ENCODE peak calls at places on chromosome 12, in ten cellular contexts. E is right lobe of liver, L is prostate gland, R is GM23338, B is psoas muscle, Y is coronary artery, O is pancreas, D is fibroblast of lung, T is Karpas-422, G is GM23248. Z is an unnamed sample.

GRCh38 chr12:66716522-66716921 is 37.6 kb upstream of the GRIP1 start:
- DNase-seq in Y (no peak), E (no peak), L (no peak), G (no peak), O (no peak), R (no peak), B (no peak), T (no peak), D (no peak), Z (no peak)

GRCh38 chr12:101670007-101670671 is 27.3 kb upstream of the CHPT1 start:
- DNase-seq in B (peak), L (no peak), E (no peak), O (peak), G (peak), R (peak), D (peak), T (peak), Y (no peak), Z (no peak)

GRCh38 chr12:3896851-3897351 is 23.7 kb upstream of the PARP11 start:
- DNase-seq in O (no peak), R (no peak), E (no peak), G (peak), L (no peak), D (no peak), Y (no peak), T (no peak), B (no peak), Z (no peak)

GRCh38 chr12:111812881-111813741 is 28.9 kb upstream of the MAPKAPK5 start:
- DNase-seq in T (peak), B (peak), L (peak), D (peak), G (peak), R (peak), O (peak), Y (peak), E (no peak), Z (peak)

GRCh38 chr12:123363385-123363742 is 1.3 kb downstream of the SBNO1 start:
- DNase-seq in L (no peak), Y (no peak), G (peak), D (no peak), O (no peak), R (no peak), B (no peak), E (peak), T (peak), Z (no peak)

GRCh38 chr12:11773889-11774677 is 124.6 kb downstream of the ETV6 start:
- DNase-seq in T (no peak), Y (no peak), E (peak), G (no peak), B (no peak), O (no peak), L (peak), R (no peak), D (no peak), Z (no peak)

GRCh38 chr12:71392521-71393145 is 47.0 kb upstream of the LGR5 start:
- DNase-seq in O (peak), D (peak), R (peak), G (peak), B (no peak), L (peak), Y (no peak), E (no peak), T (peak), Z (no peak)

GRCh38 chr12:122834229-122834920 is 882 bp upstream of the HIP1R start:
- DNase-seq in Y (no peak), G (peak), E (no peak), T (peak), D (peak), O (no peak), L (no peak), B (no peak), R (peak), Z (peak)

GRCh38 chr12:81465191-81465590 is 294.0 kb downstream of the PPFIA2 start:
- DNase-seq in T (no peak), E (no peak), R (no peak), L (no peak), D (peak), O (no peak), B (no peak), G (no peak), Y (no peak), Z (no peak)

GRCh38 chr12:63078911-63079310 is 72.1 kb downstream of the AVPR1A start:
- DNase-seq in R (no peak), L (no peak), Y (no peak), E (no peak), O (no peak), B (no peak), G (no peak), T (no peak), D (no peak), Z (no peak)

GRCh38 chr12:86264451-86265328 is 8.5 kb upstream of the MGAT4C start:
- DNase-seq in Y (no peak), R (peak), B (peak), G (no peak), L (peak), E (peak), D (no peak), T (no peak), O (peak), Z (no peak)

GRCh38 chr12:120668091-120668796 is 18.7 kb upstream of the MLEC start:
- DNase-seq in R (peak), Y (no peak), E (no peak), D (no peak), G (no peak), T (no peak), B (no peak), L (no peak), O (no peak), Z (no peak)

GRCh38 chr12:110794623-110795280 is 52.0 kb upstream of the CCDC63 start:
- DNase-seq in R (no peak), E (no peak), G (peak), O (peak), Y (no peak), T (peak), B (peak), L (no peak), D (no peak), Z (no peak)

GRCh38 chr12:25644964-25645363 is 91.9 kb upstream of the LMNTD1 start:
- DNase-seq in L (no peak), Y (no peak), D (no peak), E (no peak), G (peak), T (no peak), R (no peak), O (no peak), B (no peak), Z (no peak)

GRCh38 chr12:47828967-47829482 is 9.3 kb upstream of the HDAC7 start:
- DNase-seq in T (no peak), E (peak), R (peak), L (peak), B (peak), O (peak), D (peak), G (peak), Y (peak), Z (no peak)

GRCh38 chr12:52351196-52352059 is 15.9 kb downstream of the KRT85 start:
- DNase-seq in B (no peak), G (no peak), L (peak), T (no peak), D (no peak), O (peak), R (no peak), E (peak), Y (no peak), Z (peak)

GRCh38 chr12:112352921-112353320 is 29.3 kb downstream of the HECTD4 start:
- DNase-seq in O (no peak), G (no peak), R (no peak), D (no peak), L (no peak), T (no peak), E (no peak), Y (no peak), B (no peak), Z (no peak)

GRCh38 chr12:28191018-28191595 is 851 bp downstream of the CCDC91 start:
- DNase-seq in L (no peak), T (peak), Y (no peak), O (no peak), R (peak), G (peak), D (peak), B (peak), E (no peak), Z (no peak)

GRCh38 chr12:53078425-53079225 is 565 bp downstream of the SPRYD3 start:
- DNase-seq in L (no peak), B (no peak), G (peak), Y (no peak), O (no peak), R (peak), E (no peak), D (peak), T (peak), Z (no peak)

GRCh38 chr12:25712169-25712568 is 159.1 kb upstream of the LMNTD1 start:
- DNase-seq in D (no peak), Y (no peak), O (no peak), G (no peak), E (no peak), R (no peak), T (no peak), B (no peak), L (no peak), Z (no peak)

GRCh38 chr12:21704847-21705246 is 47.2 kb upstream of the LDHB start:
- DNase-seq in E (no peak), T (no peak), O (no peak), R (no peak), L (no peak), Y (no peak), D (no peak), B (no peak), G (no peak), Z (no peak)

GRCh38 chr12:90124914-90125313 is 416.3 kb upstream of the ATP2B1 start:
- DNase-seq in B (no peak), R (no peak), L (no peak), T (no peak), D (no peak), G (no peak), E (no peak), O (no peak), Y (no peak), Z (no peak)

GRCh38 chr12:114408415-114408814 is 2.5 kb upstream of the TBX5 start:
- DNase-seq in G (peak), E (no peak), B (no peak), O (no peak), L (no peak), Y (no peak), T (no peak), R (no peak), D (no peak), Z (no peak)

GRCh38 chr12:632102-632696 is 31.0 kb downstream of the NINJ2 start:
- DNase-seq in Y (peak), T (no peak), R (peak), B (peak), O (peak), G (peak), E (no peak), L (peak), D (peak), Z (no peak)

GRCh38 chr12:105504286-105504685 is 173.8 kb downstream of the C12orf75 start:
- DNase-seq in L (no peak), O (no peak), R (peak), Y (no peak), D (no peak), G (no peak), B (no peak), E (no peak), T (no peak), Z (no peak)

GRCh38 chr12:65615091-65615490 is 209.2 kb upstream of the HMGA2 start:
- DNase-seq in R (no peak), O (no peak), T (no peak), Y (no peak), D (peak), B (no peak), L (no peak), E (no peak), G (peak), Z (no peak)

GRCh38 chr12:94260717-94261116 is 112.3 kb downstream of the PLXNC1 start:
- DNase-seq in B (no peak), E (no peak), O (no peak), L (no peak), G (no peak), T (no peak), R (no peak), D (no peak), Y (no peak), Z (no peak)

GRCh38 chr12:41212625-41213024 is 24.5 kb downstream of the PDZRN4 start:
- DNase-seq in B (no peak), T (no peak), Y (no peak), L (no peak), O (no peak), R (no peak), G (no peak), E (no peak), D (no peak), Z (no peak)

GRCh38 chr12:41217731-41218130 is 29.6 kb downstream of the PDZRN4 start:
- DNase-seq in D (no peak), E (no peak), G (no peak), T (no peak), B (no peak), Y (no peak), L (no peak), O (no peak), R (no peak), Z (no peak)

GRCh38 chr12:41213648-41214047 is 25.5 kb downstream of the PDZRN4 start:
- DNase-seq in O (no peak), G (no peak), D (no peak), L (no peak), Y (no peak), E (no peak), R (no peak), T (no peak), B (no peak), Z (no peak)

GRCh38 chr12:41211466-41211865 is 23.3 kb downstream of the PDZRN4 start:
- DNase-seq in T (peak), B (no peak), G (no peak), R (no peak), O (no peak), L (no peak), Y (no peak), D (no peak), E (no peak), Z (no peak)

DNA sequence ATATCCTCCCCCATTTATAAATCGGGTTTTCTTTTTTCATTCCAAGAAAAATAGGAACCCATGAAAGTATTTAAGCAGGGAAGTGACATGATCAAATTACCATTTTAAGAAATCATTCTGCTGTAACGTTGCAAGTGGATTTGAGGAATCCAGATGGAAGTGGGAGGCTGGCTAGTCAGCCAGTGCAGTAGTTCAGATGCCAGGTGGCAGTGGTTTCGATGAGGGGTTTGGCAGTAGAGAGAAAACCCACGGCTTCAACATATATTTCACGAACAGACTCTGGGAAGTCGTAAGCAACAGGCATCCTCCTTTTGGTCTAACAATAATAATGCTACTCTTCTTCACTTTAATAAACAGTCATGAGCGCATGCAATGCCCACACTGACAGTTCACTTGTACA is 25.0 kb downstream of the PDZRN4 start:
- DNase-seq in D (no peak), R (no peak), O (no peak), E (no peak), T (no peak), G (no peak), L (no peak), B (no peak), Y (no peak), Z (peak)
- H3K4me3 ChIP-seq in D (no peak), R (no peak), O (no peak), E (no peak), T (peak), G (no peak), L (no peak), B (no peak), Y (peak), Z (no peak)

GRCh38 chr12:68749861-68750260 is 3.9 kb downstream of the SLC35E3 start:
- DNase-seq in B (no peak), D (no peak), Y (no peak), R (no peak), T (no peak), E (no peak), O (no peak), G (no peak), L (no peak), Z (no peak)
- H3K4me3 ChIP-seq in B (no peak), D (no peak), Y (no peak), R (no peak), T (no peak), E (no peak), O (no peak), G (no peak), L (no peak), Z (no peak)

DNA sequence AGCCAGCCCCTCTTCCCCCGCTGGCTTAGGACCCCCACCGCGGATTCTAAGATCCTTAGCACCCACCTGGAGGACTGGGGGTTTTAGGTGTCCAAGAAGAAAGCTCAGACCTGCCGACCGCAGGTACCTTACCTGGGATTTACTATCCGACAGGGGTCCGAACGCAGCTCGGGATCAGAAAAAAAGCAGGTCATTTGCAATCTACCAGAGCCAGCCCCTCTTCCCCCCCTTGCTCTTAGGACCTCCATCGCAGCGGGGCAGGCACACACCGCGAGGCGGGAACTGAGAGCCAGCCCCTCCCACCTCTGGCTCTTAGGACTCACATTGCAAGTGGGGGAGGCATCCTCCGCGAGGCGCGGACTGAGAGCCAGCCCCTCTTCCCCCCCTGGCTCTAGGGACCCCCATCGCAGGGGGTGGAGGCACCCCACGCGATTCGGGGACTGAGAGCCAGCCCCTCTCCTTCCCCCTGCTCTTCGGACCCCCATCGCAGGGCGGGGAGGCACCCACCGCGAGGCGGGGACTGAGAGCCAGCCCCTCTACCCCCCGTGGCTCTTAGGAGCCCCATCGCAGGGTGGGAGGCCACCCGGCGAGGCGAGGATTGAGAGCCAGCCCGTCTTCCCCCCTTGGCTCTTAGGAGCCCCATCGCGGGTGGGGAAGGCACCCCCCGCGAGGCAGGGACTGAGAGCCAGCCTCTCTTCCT is 45.3 kb downstream of the DDX11 start:
- DNase-seq in B (no peak), G (no peak), Y (no peak), L (no peak), R (peak), O (no peak), T (no peak), D (no peak), E (peak), Z (no peak)
- H3K4me3 ChIP-seq in B (peak), G (no peak), Y (peak), L (peak), R (peak), O (peak), T (no peak), D (peak), E (no peak), Z (peak)

GRCh38 chr12:96448287-96448686 is 41.1 kb upstream of the CFAP54 start:
- DNase-seq in G (peak), O (no peak), L (peak), E (no peak), B (no peak), Y (no peak), T (no peak), D (peak), R (no peak), Z (no peak)
- H3K4me3 ChIP-seq in G (no peak), O (no peak), L (no peak), E (no peak), B (no peak), Y (no peak), T (no peak), D (no peak), R (no peak), Z (no peak)

GRCh38 chr12:6336859-6337744 is 4.8 kb downstream of the TNFRSF1A start:
- DNase-seq in T (no peak), E (peak), Y (no peak), G (peak), B (no peak), D (no peak), L (no peak), O (no peak), R (no peak), Z (no peak)

GRCh38 chr12:6338955-6339761 is 2.7 kb downstream of the TNFRSF1A start:
- DNase-seq in D (no peak), Y (no peak), T (no peak), G (peak), O (no peak), L (no peak), B (no peak), E (no peak), R (no peak), Z (no peak)

GRCh38 chr12:6335451-6336078 is 6.3 kb downstream of the TNFRSF1A start:
- DNase-seq in L (peak), D (peak), Y (peak), G (peak), T (peak), B (peak), R (peak), E (peak), O (peak), Z (no peak)

GRCh38 chr12:6336079-6336858 is 5.6 kb downstream of the TNFRSF1A start:
- DNase-seq in Y (peak), R (peak), O (peak), B (peak), G (peak), E (peak), D (peak), T (no peak), L (peak), Z (peak)

DNA sequence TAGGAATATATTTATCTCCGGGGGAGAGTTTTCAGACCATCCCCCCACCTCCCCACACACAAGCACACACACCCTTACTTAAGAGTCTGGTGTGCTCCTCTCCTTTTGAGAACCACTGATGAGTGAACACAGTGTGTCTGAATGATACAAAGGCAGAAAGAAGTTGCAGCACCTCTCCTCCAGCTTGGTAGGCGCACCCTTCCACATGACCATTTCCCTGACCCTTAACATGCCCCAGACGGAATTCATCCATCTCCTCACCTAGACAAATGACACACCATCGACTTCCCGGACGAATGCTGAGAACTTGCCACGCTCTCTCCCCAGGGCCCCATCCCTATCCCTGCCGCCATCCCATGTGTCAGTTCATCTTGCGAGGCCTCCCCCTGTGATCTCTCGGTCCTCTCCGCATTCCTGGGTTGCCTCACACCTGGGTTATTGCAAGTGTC is 3.9 kb downstream of the TNFRSF1A start:
- DNase-seq in B (peak), T (no peak), G (peak), D (peak), R (no peak), L (no peak), E (no peak), Y (no peak), O (no peak), Z (no peak)
- H3K4me3 ChIP-seq in B (peak), T (no peak), G (peak), D (peak), R (peak), L (no peak), E (peak), Y (peak), O (peak), Z (peak)

Z was measured in dorsolateral prefrontal cortex.